ENCODE peak calls at places on chromosomes 1 and 21, in ten cellular contexts. One of them, this sample, is unnamed.

GRCh38 chr1:230425252-230426061 is 675 bp downstream of the PGBD5 start:
- DNase-seq in heart right ventricle: no peak
- DNase-seq in body of pancreas: peak; percentile 35
- DNase-seq in heart left ventricle: no peak
- DNase-seq in esophagus squamous epithelium: no peak
- DNase-seq in breast epithelium: no peak
- DNase-seq in Peyer's patch: no peak
- DNase-seq in left ventricle myocardium inferior: no peak
- DNase-seq in brain microvascular endothelial cell: no peak
- DNase-seq in bronchial epithelial cell: no peak
- DNase-seq in this sample: peak; percentile 86

GRCh38 chr1:179167955-179168354 is 61.5 kb downstream of the ABL2 start:
- DNase-seq in heart right ventricle: no peak
- DNase-seq in body of pancreas: no peak
- DNase-seq in heart left ventricle: no peak
- DNase-seq in esophagus squamous epithelium: no peak
- DNase-seq in breast epithelium: no peak
- DNase-seq in Peyer's patch: no peak
- DNase-seq in left ventricle myocardium inferior: no peak
- DNase-seq in brain microvascular endothelial cell: no peak
- DNase-seq in bronchial epithelial cell: no peak
- DNase-seq in this sample: no peak

GRCh38 chr1:6330410-6330827 is 63.1 kb downstream of the ACOT7 start:
- DNase-seq in heart right ventricle: no peak
- DNase-seq in body of pancreas: no peak
- DNase-seq in heart left ventricle: no peak
- DNase-seq in esophagus squamous epithelium: no peak
- DNase-seq in breast epithelium: no peak
- DNase-seq in Peyer's patch: no peak
- DNase-seq in left ventricle myocardium inferior: no peak
- DNase-seq in brain microvascular endothelial cell: no peak
- DNase-seq in bronchial epithelial cell: no peak
- DNase-seq in this sample: no peak

GRCh38 chr21:31930001-31930400 is 57.2 kb downstream of the HUNK start:
- DNase-seq in heart right ventricle: no peak
- DNase-seq in body of pancreas: no peak
- DNase-seq in heart left ventricle: no peak
- DNase-seq in esophagus squamous epithelium: no peak
- DNase-seq in breast epithelium: no peak
- DNase-seq in Peyer's patch: no peak
- DNase-seq in left ventricle myocardium inferior: no peak
- DNase-seq in brain microvascular endothelial cell: no peak
- DNase-seq in bronchial epithelial cell: no peak
- DNase-seq in this sample: no peak

GRCh38 chr1:85289207-85289847 is 12.9 kb upstream of the BCL10 start:
- DNase-seq in heart right ventricle: no peak
- DNase-seq in body of pancreas: no peak
- DNase-seq in heart left ventricle: no peak
- DNase-seq in esophagus squamous epithelium: no peak
- DNase-seq in breast epithelium: no peak
- DNase-seq in Peyer's patch: no peak
- DNase-seq in left ventricle myocardium inferior: no peak
- DNase-seq in brain microvascular endothelial cell: peak; percentile 90
- DNase-seq in bronchial epithelial cell: peak; percentile 100
- DNase-seq in this sample: no peak

GRCh38 chr1:166391677-166392076 is 224.9 kb upstream of the FAM78B start:
- DNase-seq in heart right ventricle: no peak
- DNase-seq in body of pancreas: no peak
- DNase-seq in heart left ventricle: no peak
- DNase-seq in esophagus squamous epithelium: no peak
- DNase-seq in breast epithelium: no peak
- DNase-seq in Peyer's patch: no peak
- DNase-seq in left ventricle myocardium inferior: no peak
- DNase-seq in brain microvascular endothelial cell: no peak
- DNase-seq in bronchial epithelial cell: peak; percentile 30
- DNase-seq in this sample: no peak

GRCh38 chr1:78619803-78620579 is at the start of gene IFI44L:
- DNase-seq in heart right ventricle: peak; percentile 18
- DNase-seq in body of pancreas: peak; percentile 38
- DNase-seq in heart left ventricle: peak; percentile 27
- DNase-seq in esophagus squamous epithelium: no peak
- DNase-seq in breast epithelium: peak; percentile 39
- DNase-seq in Peyer's patch: peak; percentile 40
- DNase-seq in left ventricle myocardium inferior: peak; percentile 27
- DNase-seq in brain microvascular endothelial cell: peak; percentile 67
- DNase-seq in bronchial epithelial cell: peak; percentile 72
- DNase-seq in this sample: no peak

GRCh38 chr1:109197163-109198042 is 16.3 kb upstream of the SARS1 start:
- DNase-seq in heart right ventricle: peak; percentile 19
- DNase-seq in body of pancreas: no peak
- DNase-seq in heart left ventricle: no peak
- DNase-seq in esophagus squamous epithelium: no peak
- DNase-seq in breast epithelium: no peak
- DNase-seq in Peyer's patch: peak; percentile 20
- DNase-seq in left ventricle myocardium inferior: peak; percentile 20
- DNase-seq in brain microvascular endothelial cell: peak; percentile 99
- DNase-seq in bronchial epithelial cell: peak; percentile 99
- DNase-seq in this sample: peak; percentile 51

GRCh38 chr1:206998811-206999210 is 28.6 kb upstream of the FCAMR start:
- DNase-seq in heart right ventricle: no peak
- DNase-seq in body of pancreas: no peak
- DNase-seq in heart left ventricle: no peak
- DNase-seq in esophagus squamous epithelium: no peak
- DNase-seq in breast epithelium: no peak
- DNase-seq in Peyer's patch: no peak
- DNase-seq in left ventricle myocardium inferior: no peak
- DNase-seq in brain microvascular endothelial cell: no peak
- DNase-seq in bronchial epithelial cell: peak; percentile 42
- DNase-seq in this sample: no peak

GRCh38 chr21:33751120-33751519 is 108.8 kb downstream of the ITSN1 start:
- DNase-seq in heart right ventricle: no peak
- DNase-seq in body of pancreas: no peak
- DNase-seq in heart left ventricle: no peak
- DNase-seq in esophagus squamous epithelium: no peak
- DNase-seq in breast epithelium: no peak
- DNase-seq in Peyer's patch: no peak
- DNase-seq in left ventricle myocardium inferior: no peak
- DNase-seq in brain microvascular endothelial cell: peak; percentile 28
- DNase-seq in bronchial epithelial cell: peak; percentile 11
- DNase-seq in this sample: no peak

GRCh38 chr1:15029786-15030185 is 123.8 kb upstream of the TMEM51 start:
- DNase-seq in heart right ventricle: no peak
- DNase-seq in body of pancreas: no peak
- DNase-seq in heart left ventricle: no peak
- DNase-seq in esophagus squamous epithelium: no peak
- DNase-seq in breast epithelium: no peak
- DNase-seq in Peyer's patch: no peak
- DNase-seq in left ventricle myocardium inferior: no peak
- DNase-seq in brain microvascular endothelial cell: no peak
- DNase-seq in bronchial epithelial cell: no peak
- DNase-seq in this sample: no peak

GRCh38 chr1:119090250-119090649 is 50.2 kb downstream of the WARS2 start:
- DNase-seq in heart right ventricle: no peak
- DNase-seq in body of pancreas: no peak
- DNase-seq in heart left ventricle: no peak
- DNase-seq in esophagus squamous epithelium: no peak
- DNase-seq in breast epithelium: no peak
- DNase-seq in Peyer's patch: no peak
- DNase-seq in left ventricle myocardium inferior: no peak
- DNase-seq in brain microvascular endothelial cell: no peak
- DNase-seq in bronchial epithelial cell: no peak
- DNase-seq in this sample: no peak

GRCh38 chr1:45815667-45816458 is 12.5 kb downstream of the MAST2 start:
- DNase-seq in heart right ventricle: no peak
- DNase-seq in body of pancreas: no peak
- DNase-seq in heart left ventricle: no peak
- DNase-seq in esophagus squamous epithelium: no peak
- DNase-seq in breast epithelium: no peak
- DNase-seq in Peyer's patch: no peak
- DNase-seq in left ventricle myocardium inferior: no peak
- DNase-seq in brain microvascular endothelial cell: peak; percentile 41
- DNase-seq in bronchial epithelial cell: peak; percentile 85
- DNase-seq in this sample: no peak

DNA sequence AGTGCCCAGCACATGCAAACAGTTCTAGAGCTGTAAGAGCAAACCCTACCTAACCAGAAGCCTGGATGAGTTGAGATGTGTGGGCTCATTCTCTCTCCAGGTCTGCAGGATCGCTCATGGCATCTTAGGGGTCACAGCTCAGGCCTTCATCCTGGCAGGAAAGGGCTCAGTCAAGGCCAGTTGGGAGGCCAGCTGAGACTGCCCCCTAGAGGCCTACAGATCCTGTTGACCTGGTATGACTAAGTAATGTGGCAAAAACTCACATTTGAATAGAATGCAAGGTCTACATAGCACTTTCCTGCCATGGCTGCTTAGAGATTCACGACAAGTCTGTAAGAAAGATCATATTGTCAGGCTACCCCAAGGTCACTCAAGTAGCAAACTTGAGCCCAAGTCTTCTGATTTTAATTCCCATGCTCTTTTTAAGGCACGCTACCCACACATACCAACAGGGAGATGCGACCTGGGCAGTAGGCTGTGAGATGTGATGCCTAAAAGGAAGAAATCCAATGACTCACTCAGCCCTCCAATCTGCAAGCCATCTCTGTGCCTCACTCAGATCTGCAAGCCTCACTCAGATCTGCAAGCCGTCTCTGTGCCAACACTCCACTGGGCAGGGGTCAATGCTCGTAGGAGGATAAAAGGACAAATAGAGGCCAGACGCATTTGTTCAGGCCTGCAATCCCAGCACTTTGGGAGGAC is 5.1 kb upstream of the CAPN8 start:
- DNase-seq in heart right ventricle: no peak
- DNase-seq in body of pancreas: peak; percentile 61
- DNase-seq in heart left ventricle: no peak
- DNase-seq in esophagus squamous epithelium: no peak
- DNase-seq in breast epithelium: no peak
- DNase-seq in Peyer's patch: no peak
- DNase-seq in left ventricle myocardium inferior: no peak
- DNase-seq in brain microvascular endothelial cell: peak; percentile 9
- DNase-seq in bronchial epithelial cell: peak; percentile 69
- DNase-seq in this sample: no peak
- TF ChIP-seq CTCF in heart right ventricle: peak; percentile 55
- TF ChIP-seq CTCF in body of pancreas: peak; percentile 74
- TF ChIP-seq CTCF in heart left ventricle: peak; percentile 45
- TF ChIP-seq CTCF in esophagus squamous epithelium: peak; percentile 49
- TF ChIP-seq CTCF in breast epithelium: no peak
- TF ChIP-seq CTCF in Peyer's patch: peak; percentile 61
- TF ChIP-seq CTCF in left ventricle myocardium inferior: peak; percentile 56
- TF ChIP-seq CTCF in brain microvascular endothelial cell: peak; percentile 71
- TF ChIP-seq CTCF in bronchial epithelial cell: peak; percentile 90
- TF ChIP-seq CTCF in this sample: peak; percentile 46

DNA sequence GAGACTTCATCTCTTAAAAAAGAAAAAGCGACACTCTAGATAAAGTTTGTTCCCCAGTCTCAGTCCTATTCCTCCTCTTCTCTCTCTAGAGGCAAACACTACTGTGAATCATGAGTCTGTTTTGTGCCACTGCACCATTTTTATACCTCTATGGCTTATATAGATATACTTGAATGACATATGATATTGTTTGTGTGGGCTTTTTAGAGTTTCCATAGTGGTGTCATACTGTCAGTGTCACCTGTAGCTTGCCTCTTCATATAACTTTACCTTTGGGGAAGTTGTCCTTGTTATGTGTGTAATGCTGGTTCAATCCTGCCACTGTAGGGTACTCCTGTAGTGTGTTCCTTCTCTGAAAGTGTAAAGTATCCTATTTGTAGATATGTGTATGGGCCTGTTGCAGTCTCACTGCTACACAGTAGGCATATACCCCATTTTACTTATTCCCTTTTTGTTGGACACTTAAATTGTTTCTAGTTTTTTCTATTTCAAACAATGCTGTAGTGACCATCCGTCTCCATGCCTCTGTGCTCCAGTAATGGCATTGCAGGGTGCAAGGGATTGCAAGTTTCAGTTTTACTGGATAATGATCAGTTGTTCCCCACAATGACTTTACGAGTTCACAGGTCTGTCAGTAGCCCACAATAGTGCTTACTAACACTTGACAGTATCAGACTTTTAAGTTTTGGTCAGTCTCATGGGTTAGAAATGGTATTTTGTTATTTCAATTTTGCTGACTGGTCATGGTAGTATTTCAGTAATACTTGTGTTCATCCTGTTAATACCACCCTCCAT is 2.7 kb downstream of the PRMT2 start:
- DNase-seq in heart right ventricle: no peak
- DNase-seq in body of pancreas: no peak
- DNase-seq in heart left ventricle: no peak
- DNase-seq in esophagus squamous epithelium: no peak
- DNase-seq in breast epithelium: no peak
- DNase-seq in Peyer's patch: no peak
- DNase-seq in left ventricle myocardium inferior: no peak
- DNase-seq in brain microvascular endothelial cell: no peak
- DNase-seq in bronchial epithelial cell: no peak
- DNase-seq in this sample: no peak
- H3K4me3 ChIP-seq in heart right ventricle: no peak overlapping the region
- H3K4me3 ChIP-seq in body of pancreas: no peak overlapping the region
- H3K4me3 ChIP-seq in heart left ventricle: no peak overlapping the region
- H3K4me3 ChIP-seq in esophagus squamous epithelium: no peak overlapping the region
- H3K4me3 ChIP-seq in breast epithelium: no peak overlapping the region
- H3K4me3 ChIP-seq in Peyer's patch: no peak overlapping the region
- H3K4me3 ChIP-seq in left ventricle myocardium inferior: peak overlapping the region; percentile 34
- H3K4me3 ChIP-seq in brain microvascular endothelial cell: peak overlapping the region; percentile 21
- H3K4me3 ChIP-seq in bronchial epithelial cell: no peak overlapping the region
- H3K4me3 ChIP-seq in this sample: peak overlapping the region; percentile 19

DNA sequence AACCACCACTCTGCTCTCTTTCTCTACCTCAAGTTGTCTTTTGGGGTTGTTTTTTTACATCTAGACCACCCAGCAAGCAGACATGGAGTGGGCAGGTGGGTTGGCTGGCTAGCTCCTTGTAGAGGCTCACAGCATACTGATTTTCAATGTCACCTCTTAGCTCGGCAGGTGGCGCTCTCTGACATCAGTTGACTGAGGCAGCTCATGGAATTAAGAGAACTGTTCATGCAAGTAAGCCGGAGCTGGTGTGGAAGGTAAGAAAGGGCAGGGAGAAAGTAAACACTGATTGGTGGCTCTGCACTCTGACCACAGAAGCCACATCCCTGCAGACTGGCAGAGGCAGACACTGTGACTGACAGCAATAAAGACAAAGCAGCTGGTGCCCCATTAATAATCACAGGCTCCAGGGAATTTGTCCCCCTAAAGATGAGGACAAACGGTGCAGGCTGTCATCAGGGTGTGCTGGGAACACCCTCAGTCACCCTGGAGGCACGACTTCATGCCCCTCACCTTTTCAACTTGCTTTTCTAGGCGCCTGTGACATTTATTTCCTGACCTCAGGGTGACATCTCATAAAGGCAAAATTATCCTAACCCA is 226.8 kb downstream of the LMX1A start:
- DNase-seq in heart right ventricle: peak; percentile 35
- DNase-seq in body of pancreas: peak; percentile 83
- DNase-seq in heart left ventricle: peak; percentile 68
- DNase-seq in esophagus squamous epithelium: no peak
- DNase-seq in breast epithelium: peak; percentile 29
- DNase-seq in Peyer's patch: no peak
- DNase-seq in left ventricle myocardium inferior: peak; percentile 38
- DNase-seq in brain microvascular endothelial cell: peak; percentile 47
- DNase-seq in bronchial epithelial cell: peak; percentile 62
- DNase-seq in this sample: no peak
- H3K27me3 ChIP-seq in heart right ventricle: peaks cover 3% of the 10 kb centered on the region
- H3K27me3 ChIP-seq in body of pancreas: no peaks in the 10 kb centered on the region
- H3K27me3 ChIP-seq in heart left ventricle: peaks cover 9% of the 10 kb centered on the region
- H3K27me3 ChIP-seq in esophagus squamous epithelium: no peaks in the 10 kb centered on the region
- H3K27me3 ChIP-seq in breast epithelium: no peaks in the 10 kb centered on the region
- H3K27me3 ChIP-seq in Peyer's patch: no peaks in the 10 kb centered on the region
- H3K27me3 ChIP-seq in left ventricle myocardium inferior: peaks cover 88% of the 10 kb centered on the region
- H3K27me3 ChIP-seq in brain microvascular endothelial cell: no peaks in the 10 kb centered on the region
- H3K27me3 ChIP-seq in bronchial epithelial cell: peaks cover 2% of the 10 kb centered on the region
- H3K27me3 ChIP-seq in this sample: no peaks in the 10 kb centered on the region

GRCh38 chr1:203425668-203425999 is 50.0 kb upstream of the PRELP start:
- DNase-seq in heart right ventricle: no peak
- DNase-seq in body of pancreas: no peak
- DNase-seq in heart left ventricle: no peak
- DNase-seq in esophagus squamous epithelium: no peak
- DNase-seq in breast epithelium: no peak
- DNase-seq in Peyer's patch: no peak
- DNase-seq in left ventricle myocardium inferior: no peak
- DNase-seq in brain microvascular endothelial cell: no peak
- DNase-seq in bronchial epithelial cell: peak; percentile 35
- DNase-seq in this sample: no peak
- TF ChIP-seq CTCF in heart right ventricle: no peak
- TF ChIP-seq CTCF in body of pancreas: no peak
- TF ChIP-seq CTCF in heart left ventricle: no peak
- TF ChIP-seq CTCF in esophagus squamous epithelium: no peak
- TF ChIP-seq CTCF in breast epithelium: no peak
- TF ChIP-seq CTCF in Peyer's patch: peak; percentile 13
- TF ChIP-seq CTCF in left ventricle myocardium inferior: no peak
- TF ChIP-seq CTCF in brain microvascular endothelial cell: no peak
- TF ChIP-seq CTCF in bronchial epithelial cell: no peak
- TF ChIP-seq CTCF in this sample: no peak